ENCODE peak calls at places on chromosomes 3 and 15, in five cellular contexts. B is uterus, U is IMR-90, V is cardiac muscle cell, N is astrocyte. J is an unnamed sample.

GRCh38 chr3:81279481-81280273 is 481.8 kb downstream of the GBE1 start:
- DNase-seq in N (peak; percentile 41), V (peak; percentile 11), B (no peak), U (no peak), J (no peak)

GRCh38 chr15:65329991-65330735 is 25.7 kb downstream of the RNU5B-1 start:
- DNase-seq in U (no peak), B (no peak), N (no peak), V (no peak), J (no peak)

GRCh38 chr3:31251083-31251482 is 281.6 kb upstream of the STT3B start:
- DNase-seq in U (no peak), N (no peak), V (no peak), B (no peak), J (no peak)

GRCh38 chr3:37115451-37115850 is 58.9 kb downstream of the LRRFIP2 start:
- DNase-seq in B (no peak), N (peak; percentile 33), U (peak; percentile 48), V (peak; percentile 52), J (no peak)

GRCh38 chr3:4856986-4857385 is 122.3 kb upstream of the BHLHE40 start:
- DNase-seq in N (no peak), U (no peak), B (no peak), V (no peak), J (no peak)

GRCh38 chr3:144968951-144969350 is 997.3 kb downstream of the DIPK2A start:
- DNase-seq in B (no peak), N (no peak), U (no peak), V (no peak), J (no peak)

GRCh38 chr3:187945374-187945773 is 200.1 kb upstream of the BCL6 start:
- DNase-seq in U (no peak), B (no peak), N (no peak), V (no peak), J (no peak)

GRCh38 chr15:79157631-79158592 is 67.3 kb upstream of the RASGRF1 start:
- DNase-seq in U (no peak), V (no peak), N (no peak), B (no peak), J (no peak)

GRCh38 chr15:60137711-60138396 is 133.7 kb downstream of the FOXB1 start:
- DNase-seq in V (peak; percentile 13), N (peak; percentile 71), U (no peak), B (no peak), J (no peak)

GRCh38 chr3:195151866-195152526 is 119.0 kb downstream of the XXYLT1 start:
- DNase-seq in N (peak; percentile 90), B (no peak), V (peak; percentile 66), U (peak; percentile 92), J (no peak)

GRCh38 chr3:42123824-42124500 is 32.8 kb downstream of the TRAK1 start:
- DNase-seq in N (no peak), U (no peak), B (no peak), V (no peak), J (no peak)

GRCh38 chr3:123909785-123910184 is 25.7 kb upstream of the MYLK start:
- DNase-seq in V (no peak), N (no peak), U (no peak), B (no peak), J (no peak)

GRCh38 chr15:65101418-65101890 is 13.5 kb downstream of the UBAP1L start:
- DNase-seq in B (peak; percentile 75), U (peak; percentile 63), N (no peak), V (peak; percentile 82), J (peak; percentile 76)

GRCh38 chr15:75639191-75639708 is 774 bp downstream of the IMP3 start:
- DNase-seq in N (peak; percentile 44), B (no peak), V (peak; percentile 35), U (no peak), J (no peak)

GRCh38 chr3:20096135-20096685 is 56.0 kb downstream of the KAT2B start:
- DNase-seq in V (peak; percentile 53), N (no peak), U (peak; percentile 20), B (no peak), J (no peak)

GRCh38 chr3:196440696-196441095 is 8.5 kb upstream of the UBXN7 start:
- DNase-seq in B (no peak), V (no peak), U (peak; percentile 36), N (no peak), J (no peak)

GRCh38 chr3:88997276-88997675 is 110.1 kb upstream of the EPHA3 start:
- DNase-seq in N (no peak), B (no peak), V (no peak), U (no peak), J (no peak)

GRCh38 chr3:184334470-184335158 is 2.8 kb upstream of the FAM131A start:
- DNase-seq in B (no peak), V (no peak), U (peak; percentile 86), N (peak; percentile 76), J (no peak)

GRCh38 chr3:140552898-140553297 is 125.0 kb upstream of the TRIM42 start:
- DNase-seq in B (no peak), U (no peak), N (peak; percentile 22), V (no peak), J (no peak)

GRCh38 chr3:139520028-139520737 is 19.4 kb downstream of the RBP1 start:
- DNase-seq in B (no peak), U (peak; percentile 38), V (peak; percentile 50), N (peak; percentile 13), J (no peak)

GRCh38 chr3:194686414-194686815 is 732 bp downstream of the FAM43A start:
- DNase-seq in B (no peak), V (no peak), N (no peak), U (no peak), J (no peak)

GRCh38 chr3:189186093-189186492 is 14.3 kb downstream of the TPRG1 start:
- DNase-seq in U (peak; percentile 15), B (no peak), N (peak; percentile 56), V (peak; percentile 87), J (peak; percentile 44)

GRCh38 chr3:54621181-54621580 is 306.7 kb downstream of the LRTM1 start:
- DNase-seq in N (peak; percentile 5), B (no peak), U (no peak), V (no peak), J (no peak)

GRCh38 chr3:8052599-8053185 is 448.9 kb upstream of the LMCD1 start:
- DNase-seq in U (no peak), B (no peak), V (peak; percentile 17), N (peak; percentile 86), J (no peak)

GRCh38 chr3:68958932-68959331 is 26.6 kb upstream of the TAFA4 start:
- DNase-seq in N (no peak), U (no peak), B (no peak), V (no peak), J (no peak)

GRCh38 chr3:49387721-49388120 is 24.1 kb downstream of the RHOA start:
- DNase-seq in U (peak; percentile 69), V (no peak), B (no peak), N (no peak), J (no peak)

GRCh38 chr15:35168464-35168863 is 83.4 kb upstream of the NANOGP8 start:
- DNase-seq in B (no peak), V (peak; percentile 46), U (peak; percentile 90), N (peak; percentile 79), J (no peak)

GRCh38 chr15:67085818-67086649 is 20.6 kb downstream of the SMAD3 start:
- DNase-seq in B (no peak), U (peak; percentile 88), N (peak; percentile 96), V (peak; percentile 96), J (no peak)

GRCh38 chr3:111848246-111848645 is 10.8 kb upstream of the PHLDB2 start:
- DNase-seq in N (no peak), U (no peak), V (no peak), B (no peak), J (no peak)
- TF ChIP-seq CTCF in N (no peak), U (no peak), V (no peak), B (no peak), J (no peak)

GRCh38 chr3:119181765-119182164 is 8.4 kb downstream of the UPK1B start:
- DNase-seq in V (no peak), B (no peak), U (no peak), N (peak; percentile 33), J (no peak)

GRCh38 chr3:119177321-119177720 is 3.9 kb downstream of the UPK1B start:
- DNase-seq in N (no peak), V (no peak), U (no peak), B (no peak), J (no peak)

GRCh38 chr3:119175869-119176756 is 2.7 kb downstream of the UPK1B start:
- DNase-seq in B (no peak), U (peak; percentile 25), V (peak; percentile 29), N (peak; percentile 69), J (no peak)

GRCh38 chr3:119173325-119173724 is at the start of gene UPK1B:
- DNase-seq in U (no peak), B (no peak), V (no peak), N (no peak), J (no peak)

DNA sequence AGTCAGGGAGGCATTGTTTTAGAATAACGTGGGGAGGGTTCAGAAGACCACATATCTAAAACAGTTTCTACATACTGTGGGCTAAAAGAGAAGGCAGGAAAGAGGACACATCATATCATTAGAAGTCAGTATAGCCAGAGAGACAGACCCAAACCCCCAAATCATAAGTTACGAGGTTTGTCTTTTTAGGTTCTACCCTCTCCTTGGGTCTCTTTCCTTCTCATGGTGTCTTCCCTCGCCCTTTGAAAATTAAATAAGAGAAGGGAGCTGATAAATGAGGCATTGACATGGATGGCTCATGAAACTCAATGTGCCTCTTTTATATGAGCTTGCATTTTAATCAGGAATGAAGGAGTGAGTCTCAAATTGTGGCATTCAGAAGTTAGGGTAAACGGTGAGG is 3.4 kb downstream of the UPK1B start:
- DNase-seq in B (no peak), U (no peak), N (no peak), V (no peak), J (no peak)
- H3K27ac ChIP-seq in B (no peak overlapping the region), U (no peak overlapping the region), N (no peak overlapping the region), V (no peak overlapping the region), J (no peak overlapping the region)

GRCh38 chr3:167736264-167736787 is 805 bp downstream of the SERPINI1 start:
- DNase-seq in N (no peak), B (no peak), V (no peak), U (no peak), J (no peak)
- H3K4me3 ChIP-seq in N (peak overlapping the region; percentile 89), B (peak overlapping the region; percentile 79), V (peak overlapping the region; percentile 75), U (peak overlapping the region; percentile 57), J (peak overlapping the region; percentile 78)

DNA sequence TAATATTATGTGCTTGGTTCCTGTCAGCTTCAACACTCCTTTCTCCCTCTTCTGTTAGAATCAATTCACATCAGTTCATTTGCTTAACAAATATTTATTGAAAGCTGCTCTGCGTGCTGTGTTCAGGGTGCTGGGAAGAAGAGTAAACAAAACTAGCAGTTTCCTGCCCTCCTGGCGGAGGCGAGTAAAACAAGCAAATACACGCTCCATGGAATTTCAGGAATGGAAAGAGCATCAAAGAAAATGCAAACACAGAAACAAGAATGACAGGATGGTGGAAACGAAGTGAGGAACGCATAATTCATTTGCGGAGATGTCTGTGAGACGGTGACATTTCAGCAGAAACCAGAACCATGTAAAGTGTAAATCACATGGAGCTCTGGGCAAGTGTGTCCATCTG is 49.4 kb upstream of the SPTSSB start:
- DNase-seq in B (no peak), U (peak; percentile 34), N (peak; percentile 15), V (no peak), J (no peak)
- TF ChIP-seq CTCF in B (no peak), U (no peak), N (peak; percentile 13), V (no peak), J (no peak)